ENCODE peak calls at places on chromosomes 3 and 15, in four cellular contexts. F, B, A and C are unnamed samples.

GRCh38 chr3:28347374-28348285 is 891 bp upstream of the ZCWPW2 start:
- DNase-seq in A (no peak), B (peak), F (no peak), C (no peak)

GRCh38 chr3:195893121-195893449 is 15.3 kb downstream of the TNK2 start:
- DNase-seq in F (no peak), B (no peak), A (no peak), C (no peak)

GRCh38 chr15:66966256-66966655 is 99.1 kb upstream of the SMAD3 start:
- DNase-seq in A (no peak), F (no peak), B (peak), C (no peak)

GRCh38 chr15:62607643-62608042 is 434.9 kb upstream of the TPM1 start:
- DNase-seq in A (no peak), F (no peak), B (no peak), C (no peak)

GRCh38 chr3:182121424-182121823 is 409.7 kb downstream of the SOX2 start:
- DNase-seq in B (no peak), F (no peak), A (no peak), C (no peak)

GRCh38 chr3:121897296-121897695 is 3.1 kb downstream of the SLC15A2 start:
- DNase-seq in F (no peak), B (no peak), A (no peak), C (no peak)

GRCh38 chr3:164351126-164351525 is 727.2 kb downstream of the SI start:
- DNase-seq in B (no peak), A (no peak), F (no peak), C (no peak)

GRCh38 chr15:44265757-44266156 is 22.8 kb upstream of the GOLM2 start:
- DNase-seq in A (no peak), F (no peak), B (no peak), C (no peak)

GRCh38 chr15:80615783-80616391 is 79.2 kb upstream of the ABHD17C start:
- DNase-seq in B (peak), A (peak), F (no peak), C (no peak)

GRCh38 chr15:63324770-63325169 is 47.4 kb downstream of the APH1B start:
- DNase-seq in B (no peak), F (no peak), A (no peak), C (no peak)

GRCh38 chr15:100114526-100114925 is 227.2 kb downstream of the ADAMTS17 start:
- DNase-seq in A (no peak), F (no peak), B (no peak), C (no peak)

GRCh38 chr3:48409291-48410201 is 20.3 kb downstream of the PLXNB1 start:
- DNase-seq in F (no peak), B (no peak), A (no peak), C (no peak)

GRCh38 chr3:153339065-153339464 is 177.0 kb downstream of the RAP2B start:
- DNase-seq in A (no peak), F (no peak), B (no peak), C (no peak)

GRCh38 chr3:176193032-176193698 is 1004.1 kb downstream of the TBL1XR1 start:
- DNase-seq in B (no peak), A (no peak), F (no peak), C (no peak)

GRCh38 chr15:62835351-62835750 is 207.2 kb upstream of the TPM1 start:
- DNase-seq in A (no peak), F (no peak), B (no peak), C (no peak)

GRCh38 chr3:85821130-85821756 is 862.5 kb downstream of the CADM2 start:
- DNase-seq in B (no peak), A (peak), F (peak), C (peak)

GRCh38 chr3:150370982-150371381 is 37.1 kb upstream of the TSC22D2 start:
- DNase-seq in A (no peak), F (no peak), B (no peak), C (no peak)

GRCh38 chr3:62277986-62278385 is 95.4 kb downstream of the FEZF2 start:
- DNase-seq in B (no peak), A (no peak), F (no peak), C (no peak)

GRCh38 chr3:145953316-145953715 is 207.7 kb downstream of the PLOD2 start:
- DNase-seq in B (no peak), A (no peak), F (no peak), C (no peak)

GRCh38 chr3:173402656-173403055 is 5.1 kb downstream of the NLGN1 start:
- DNase-seq in F (no peak), A (no peak), B (no peak), C (no peak)

GRCh38 chr15:96162322-96162721 is 168.2 kb upstream of the NR2F2 start:
- DNase-seq in B (peak), F (no peak), A (peak), C (no peak)

GRCh38 chr3:77039606-77040553 is at the start of gene ROBO2:
- DNase-seq in F (no peak), A (no peak), B (peak), C (no peak)

GRCh38 chr3:36700537-36701248 is 63.7 kb downstream of the DCLK3 start:
- DNase-seq in A (peak), F (peak), B (peak), C (peak)

GRCh38 chr3:193863657-193864323 is 270.8 kb downstream of the OPA1 start:
- DNase-seq in F (no peak), B (no peak), A (no peak), C (no peak)

GRCh38 chr15:43241100-43241499 is 20.3 kb upstream of the EPB42 start:
- DNase-seq in A (no peak), B (no peak), F (no peak), C (no peak)

GRCh38 chr15:85956515-85957275 is 123.0 kb upstream of the AGBL1 start:
- DNase-seq in B (no peak), A (no peak), F (no peak), C (no peak)

DNA sequence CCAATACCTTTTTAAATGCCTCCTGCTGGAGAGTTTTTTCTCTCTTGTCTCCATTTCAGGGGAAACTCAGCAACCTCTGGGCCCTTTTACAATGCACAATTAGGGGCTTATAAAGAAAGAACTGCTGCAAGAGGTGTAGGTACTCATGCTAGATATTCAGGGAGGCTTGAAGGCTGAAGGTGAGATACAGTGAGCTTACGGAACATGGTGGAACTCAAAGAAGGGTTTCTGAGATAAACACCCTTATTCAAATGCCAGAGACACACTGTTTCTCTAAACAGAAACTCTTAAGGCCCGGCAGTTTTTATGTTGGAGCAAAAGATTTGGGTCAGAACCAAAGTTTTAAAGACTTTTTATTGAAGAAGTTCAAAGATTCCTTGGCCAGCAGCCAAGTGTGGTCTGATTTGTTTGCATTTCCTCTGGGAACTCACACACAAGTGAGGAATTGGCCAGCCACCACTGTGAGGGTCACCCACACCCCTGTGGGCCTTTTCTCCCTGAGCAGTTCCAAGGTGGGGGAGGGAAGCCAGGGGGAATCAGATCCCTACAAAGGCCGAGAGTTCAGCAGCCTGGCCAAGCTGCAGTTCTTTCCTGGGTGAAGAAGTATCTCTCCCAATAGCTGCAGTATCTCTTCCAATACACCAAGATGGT is 47.8 kb downstream of the TNFAIP8L3 start:
- DNase-seq in F (no peak), A (peak), B (no peak), C (no peak)
- TF ChIP-seq RAD21 in F (no peak), A (no peak), B (no peak), C (no peak)

DNA sequence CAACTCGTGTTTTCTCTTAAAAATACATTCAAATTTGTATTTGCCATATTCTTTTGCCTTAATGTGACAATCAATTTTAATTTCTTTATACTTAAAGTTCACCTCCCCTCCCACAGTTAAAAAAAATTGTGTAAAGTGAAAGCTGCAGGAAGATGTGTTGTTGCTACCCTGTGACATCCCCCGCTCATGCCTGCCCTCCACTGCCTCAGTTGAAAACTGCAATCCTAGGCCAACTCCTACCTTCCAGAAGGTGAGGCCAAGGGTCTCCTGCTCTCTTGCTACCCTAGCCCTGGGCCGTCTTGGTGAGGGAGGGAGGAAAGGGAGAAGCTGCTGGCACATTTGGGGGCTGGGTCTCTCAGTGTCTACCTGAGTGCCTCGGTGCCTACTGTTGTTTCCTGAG is 57.0 kb upstream of the CMTM7 start:
- DNase-seq in B (peak), A (no peak), F (no peak), C (no peak)
- TF ChIP-seq HDAC2 in B (no peak), A (no peak), F (no peak), C (no peak)

GRCh38 chr15:77853910-77854309 is 221.2 kb upstream of the LINGO1 start:
- DNase-seq in F (no peak), A (no peak), B (no peak), C (no peak)

GRCh38 chr15:77852241-77853007 is 219.7 kb upstream of the LINGO1 start:
- DNase-seq in F (no peak), B (no peak), A (no peak), C (no peak)

GRCh38 chr15:77853008-77853328 is 220.3 kb upstream of the LINGO1 start:
- DNase-seq in B (no peak), A (no peak), F (no peak), C (no peak)

GRCh38 chr15:77851696-77852095 is 219.0 kb upstream of the LINGO1 start:
- DNase-seq in A (peak), B (no peak), F (no peak), C (no peak)

DNA sequence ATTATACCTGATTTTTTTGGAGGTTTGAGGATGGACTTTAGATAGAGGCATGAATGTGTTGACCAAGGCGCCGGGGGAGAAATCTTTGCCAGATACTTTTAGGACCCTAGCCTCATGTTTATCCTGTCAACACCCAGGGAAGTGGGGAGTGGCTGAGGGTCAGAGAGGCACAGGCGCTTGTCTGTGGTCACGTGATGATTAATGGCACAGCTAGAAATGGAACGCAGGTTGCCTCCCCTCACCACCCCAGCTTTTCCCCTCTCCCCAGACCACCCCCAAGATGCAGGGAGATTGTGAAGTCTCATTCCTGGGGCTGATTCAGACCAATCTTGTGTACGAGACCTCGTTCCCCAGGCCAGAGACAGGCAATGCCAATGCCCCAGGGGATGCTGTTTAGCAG is 218.4 kb upstream of the LINGO1 start:
- DNase-seq in F (no peak), A (no peak), B (no peak), C (no peak)
- TF ChIP-seq RAD21 in F (no peak), A (no peak), B (no peak), C (no peak)

GRCh38 chr3:55296035-55296434 is 191.1 kb downstream of the WNT5A start:
- DNase-seq in A (no peak), B (no peak), F (no peak), C (no peak)
- TF ChIP-seq HDAC2 in A (no peak), B (no peak), F (no peak), C (no peak)

GRCh38 chr3:43769471-43770425 is 79.0 kb downstream of the ABHD5 start:
- DNase-seq in F (peak), B (peak), A (peak), C (peak)

GRCh38 chr3:43770426-43771103 is 79.8 kb downstream of the ABHD5 start:
- DNase-seq in F (no peak), B (peak), A (no peak), C (peak)

GRCh38 chr3:43774799-43775198 is 84.1 kb downstream of the ABHD5 start:
- DNase-seq in F (no peak), A (no peak), B (no peak), C (no peak)

GRCh38 chr3:43776101-43776500 is 85.4 kb downstream of the ABHD5 start:
- DNase-seq in A (no peak), B (peak), F (no peak), C (no peak)

DNA sequence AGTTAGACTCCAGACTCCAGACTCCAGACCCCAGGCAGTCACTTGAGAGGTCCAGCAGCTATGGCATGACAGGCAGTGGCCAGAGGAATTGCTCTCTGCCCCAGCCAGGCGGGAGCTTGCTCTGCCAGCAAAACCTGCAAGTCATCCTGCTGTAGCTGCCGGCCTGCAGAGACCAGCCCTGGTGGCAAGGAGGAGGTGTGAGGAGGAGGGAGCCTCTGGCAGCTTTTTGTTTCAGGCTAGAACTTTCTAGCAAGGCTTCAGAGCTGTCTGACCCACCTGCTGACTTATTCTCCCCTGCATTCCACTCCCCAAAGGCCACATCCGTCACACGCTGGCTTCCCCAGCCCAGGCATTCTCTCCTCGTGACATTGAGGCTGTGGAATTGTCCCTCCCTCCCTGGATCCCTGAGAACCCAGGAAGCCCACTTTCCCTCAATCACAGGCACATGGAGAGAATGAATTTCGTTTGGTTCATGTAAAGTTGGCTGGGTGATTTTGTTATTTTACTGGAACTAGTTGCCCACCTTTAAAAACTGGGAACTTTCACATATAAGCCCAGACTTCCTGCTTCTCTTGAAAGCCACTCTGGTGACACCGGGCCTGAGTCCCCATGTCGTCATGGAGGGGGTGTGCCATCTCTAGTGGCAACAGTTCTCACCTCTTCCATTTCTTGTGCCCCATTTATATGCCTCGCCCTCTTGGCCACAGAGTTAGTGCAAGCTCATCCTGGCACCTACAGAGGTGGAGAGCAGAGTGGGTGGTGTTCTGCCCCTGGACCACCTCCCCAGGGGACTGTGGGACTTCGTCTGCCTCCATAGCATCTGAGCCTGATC is 82.8 kb downstream of the ABHD5 start:
- DNase-seq in B (peak), F (no peak), A (peak), C (peak)
- TF ChIP-seq RAD21 in B (peak), F (no peak), A (no peak), C (no peak)

GRCh38 chr3:113773381-113773780 is 26.5 kb downstream of the ATP6V1A start:
- DNase-seq in F (no peak), A (no peak), B (no peak), C (no peak)

GRCh38 chr3:113771993-113772392 is 25.2 kb downstream of the ATP6V1A start:
- DNase-seq in B (no peak), A (peak), F (no peak), C (no peak)

GRCh38 chr3:113764698-113765097 is 17.9 kb downstream of the ATP6V1A start:
- DNase-seq in F (no peak), A (no peak), B (no peak), C (no peak)

DNA sequence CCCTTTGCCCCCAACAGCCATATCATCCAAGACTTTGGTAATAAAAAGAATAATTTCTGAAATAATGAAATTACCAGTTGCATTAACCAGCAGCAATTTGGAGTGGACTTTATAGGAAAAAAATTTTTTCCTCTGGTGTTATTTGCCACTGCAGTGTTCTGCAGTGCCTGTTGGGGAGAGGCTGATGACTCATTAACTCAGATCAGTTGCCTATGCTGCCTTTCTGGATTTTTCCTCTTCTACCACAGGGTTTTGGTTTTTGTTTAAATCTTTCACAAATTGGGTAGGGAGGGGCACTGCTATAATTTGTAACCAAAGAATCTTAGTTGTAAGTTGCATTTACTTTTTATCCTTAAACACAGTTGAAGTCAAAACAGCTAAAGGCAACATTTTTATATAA is 22.7 kb downstream of the ATP6V1A start:
- DNase-seq in B (no peak), F (no peak), A (peak), C (peak)
- TF ChIP-seq HDAC2 in B (no peak), F (no peak), A (no peak), C (no peak)

DNA sequence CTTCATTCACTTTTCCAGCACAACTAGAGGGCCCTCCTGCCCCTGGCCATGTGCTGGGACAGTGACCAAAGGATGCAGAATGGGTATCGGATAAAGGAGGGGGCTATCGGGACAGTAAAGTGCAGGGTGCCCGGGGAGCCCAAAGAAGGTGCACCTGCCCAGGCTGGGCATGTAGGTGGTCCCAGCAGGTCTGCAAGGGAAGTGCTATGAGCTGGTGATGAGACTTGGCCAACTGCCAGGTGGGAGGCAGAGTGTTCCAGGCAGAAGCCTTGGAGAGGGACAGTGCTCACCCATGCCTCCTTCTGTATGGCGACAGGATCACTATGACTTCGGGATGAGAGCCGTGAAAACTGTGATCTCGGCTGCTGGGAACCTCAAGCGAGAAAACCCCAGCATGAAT is 48.2 kb downstream of the DNAH1 start:
- DNase-seq in A (no peak), F (no peak), B (no peak), C (no peak)
- TF ChIP-seq RAD21 in A (no peak), F (no peak), B (no peak), C (no peak)

DNA sequence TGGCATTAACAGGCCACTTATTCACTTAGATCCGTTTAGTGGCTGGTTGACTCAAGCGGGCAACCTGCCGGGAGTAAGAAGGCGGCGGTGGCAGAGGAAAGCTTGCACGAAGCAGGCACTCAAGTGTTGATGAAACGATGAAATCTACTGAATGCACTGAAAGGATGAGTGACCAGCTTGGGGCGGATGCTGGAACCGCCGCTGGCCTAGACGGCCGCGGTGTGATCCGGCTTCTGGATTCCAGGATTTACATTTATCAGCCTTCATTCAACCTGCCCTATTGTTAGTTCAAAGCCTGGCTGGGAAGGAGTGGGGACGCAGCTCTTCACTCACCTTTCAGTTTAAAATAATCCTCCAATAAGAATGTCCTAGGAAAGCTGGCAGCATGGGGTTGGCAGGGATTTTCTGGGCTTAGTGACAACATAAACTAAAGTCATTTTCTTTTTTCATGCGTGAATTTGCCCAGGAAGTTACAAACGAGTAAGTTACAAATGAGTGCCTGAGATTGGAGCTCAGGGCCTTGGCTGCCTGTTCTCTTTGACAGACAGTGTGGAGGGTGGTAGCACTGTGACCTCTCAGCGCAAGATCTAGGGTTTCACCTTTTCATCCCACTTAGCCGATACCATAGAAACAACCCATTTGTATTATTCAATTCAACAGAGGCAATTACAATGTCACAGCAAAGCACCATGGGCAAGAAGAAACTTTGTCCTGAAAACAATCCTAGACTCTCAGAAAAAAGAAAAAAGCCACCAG is 1.1 kb upstream of the PLCH1 start:
- DNase-seq in F (peak), A (peak), B (no peak), C (peak)
- TF ChIP-seq HDAC2 in F (no peak), A (no peak), B (no peak), C (no peak)